ENCODE peak calls at places on chromosomes 3 and 15, in six cellular contexts. I is neural crest cell; B is T-helper 17 cell; O is lung; N is fibroblast of the conjunctiva; E is stimulated activated naive CD8-positive, alpha-beta T cell treated with anti-CD3 and anti-CD28 coated beads, Interleukin-15, Interleukin-2, amounts not matched to agents 100 U/mL and 50 U/mL, for 24 hours. H is an unnamed sample.

GRCh38 chr15:67839358-67839928 is 402 bp downstream of the RNU6-1 start:
- DNase-seq in I (no peak), B (no peak), O (no peak), N (no peak), E (no peak), H (no peak)

GRCh38 chr15:101702077-101702476 is 22.2 kb downstream of the TARS3 start:
- DNase-seq in I (no peak), B (no peak), O (no peak), N (no peak), E (no peak), H (peak)

GRCh38 chr15:48946088-48946839 is 17.5 kb downstream of the SHC4 start:
- DNase-seq in I (no peak), B (no peak), O (no peak), N (no peak), E (no peak), H (no peak)

GRCh38 chr3:623914-624545 is 427.5 kb downstream of the CHL1 start:
- DNase-seq in I (no peak), B (no peak), O (no peak), N (no peak), E (no peak), H (no peak)

GRCh38 chr3:145798691-145799550 is 362.1 kb downstream of the PLOD2 start:
- DNase-seq in I (no peak), B (no peak), O (no peak), N (no peak), E (no peak), H (no peak)

GRCh38 chr15:52228928-52229327 is 37.7 kb upstream of the GNB5 start:
- DNase-seq in I (no peak), B (no peak), O (no peak), N (no peak), E (peak), H (no peak)

GRCh38 chr15:74850398-74850797 is 7.4 kb upstream of the ULK3 start:
- DNase-seq in I (no peak), B (no peak), O (no peak), N (no peak), E (no peak), H (no peak)

GRCh38 chr3:151171145-151171544 is 31.9 kb downstream of the GPR171 start:
- DNase-seq in I (no peak), B (no peak), O (no peak), N (no peak), E (peak), H (no peak)

GRCh38 chr15:66459818-66460615 is 37.5 kb downstream of the SNAPC5 start:
- DNase-seq in I (no peak), B (no peak), O (no peak), N (no peak), E (no peak), H (no peak)

GRCh38 chr3:195403841-195404408 is 38.9 kb downstream of the ACAP2 start:
- DNase-seq in I (no peak), B (no peak), O (no peak), N (no peak), E (no peak), H (no peak)

GRCh38 chr15:75225951-75226732 is 24.5 kb downstream of the C15orf39 start:
- DNase-seq in I (no peak), B (no peak), O (no peak), N (no peak), E (no peak), H (no peak)

GRCh38 chr15:90557651-90558084 is 27.9 kb downstream of the CRTC3 start:
- DNase-seq in I (no peak), B (no peak), O (peak), N (no peak), E (no peak), H (no peak)

GRCh38 chr3:151012753-151013152 is 40.2 kb upstream of the CLRN1 start:
- DNase-seq in I (no peak), B (no peak), O (no peak), N (no peak), E (no peak), H (peak)

GRCh38 chr15:33292718-33293307 is 18.0 kb upstream of the RYR3 start:
- DNase-seq in I (peak), B (no peak), O (peak), N (peak), E (peak), H (peak)

GRCh38 chr3:128033102-128033501 is 19.1 kb upstream of the SEC61A1 start:
- DNase-seq in I (no peak), B (no peak), O (no peak), N (no peak), E (no peak), H (peak)

GRCh38 chr15:53448215-53449001 is 311.1 kb downstream of the WDR72 start:
- DNase-seq in I (no peak), B (no peak), O (no peak), N (no peak), E (no peak), H (no peak)

GRCh38 chr3:124119056-124119721 is 127.3 kb upstream of the ROPN1 start:
- DNase-seq in I (no peak), B (no peak), O (no peak), N (no peak), E (no peak), H (no peak)

GRCh38 chr3:188578579-188579363 is 424.8 kb downstream of the LPP start:
- DNase-seq in I (no peak), B (no peak), O (peak), N (peak), E (peak), H (peak)

GRCh38 chr15:80436511-80437307 is 32.5 kb downstream of the ARNT2 start:
- DNase-seq in I (no peak), B (no peak), O (no peak), N (no peak), E (peak), H (no peak)

GRCh38 chr3:194255252-194256039 is 95.7 kb downstream of the CPN2 start:
- DNase-seq in I (no peak), B (no peak), O (peak), N (no peak), E (peak), H (peak)

GRCh38 chr3:143571548-143571947 is 276.7 kb downstream of the SLC9A9 start:
- DNase-seq in I (no peak), B (no peak), O (no peak), N (no peak), E (no peak), H (no peak)

GRCh38 chr15:85454403-85454802 is 74.0 kb downstream of the AKAP13 start:
- DNase-seq in I (no peak), B (no peak), O (no peak), N (no peak), E (no peak), H (no peak)

GRCh38 chr3:184524981-184525336 is 36.6 kb upstream of the EPHB3 start:
- DNase-seq in I (no peak), B (no peak), O (no peak), N (no peak), E (peak), H (no peak)

GRCh38 chr3:8607285-8608040 is 37.1 kb downstream of the SSUH2 start:
- DNase-seq in I (peak), B (no peak), O (peak), N (peak), E (no peak), H (no peak)

GRCh38 chr3:115513411-115513800 is 109.9 kb upstream of the GAP43 start:
- DNase-seq in I (no peak), B (no peak), O (no peak), N (no peak), E (no peak), H (no peak)

GRCh38 chr3:178139116-178139515 is 397.1 kb upstream of the KCNMB2 start:
- DNase-seq in I (no peak), B (no peak), O (no peak), N (no peak), E (no peak), H (no peak)

GRCh38 chr3:132283440-132283839 is 33.8 kb upstream of the ACP3 start:
- DNase-seq in I (no peak), B (no peak), O (peak), N (no peak), E (no peak), H (peak)

GRCh38 chr3:188111002-188111584 is 42.9 kb upstream of the LPP start:
- DNase-seq in I (no peak), B (no peak), O (no peak), N (no peak), E (no peak), H (no peak)

GRCh38 chr3:179323197-179323901 is 518 bp downstream of the ZNF639 start:
- DNase-seq in I (peak), B (peak), O (peak), N (peak), E (peak), H (no peak)

GRCh38 chr3:86180696-86181095 is 810.3 kb downstream of the VGLL3 start:
- DNase-seq in I (no peak), B (no peak), O (no peak), N (no peak), E (no peak), H (no peak)

H was measured in esophagus muscularis mucosa.